ENCODE peak calls at places on chromosome 5, in five cellular contexts. C, N, Y, Z and V are unnamed samples.
A peak's percentile ranks its signal among the peaks of the same experiment; 100 is the strongest.

GRCh38 chr5:74916831-74917710 is 50.9 kb upstream of the FAM169A start:
- DNase-seq in C (no peak), N (no peak), Y (peak; percentile 74), Z (no peak), V (peak; percentile 30)

GRCh38 chr5:149210968-149211495 is 60.6 kb upstream of the AFAP1L1 start:
- DNase-seq in C (no peak), N (no peak), Y (no peak), Z (no peak), V (no peak)

GRCh38 chr5:137069358-137069757 is 429.8 kb downstream of the SPOCK1 start:
- DNase-seq in C (no peak), N (no peak), Y (no peak), Z (peak; percentile 48), V (no peak)

GRCh38 chr5:82349651-82350050 is 71.5 kb upstream of the RPS23 start:
- DNase-seq in C (peak; percentile 17), N (peak; percentile 72), Y (peak; percentile 57), Z (no peak), V (no peak)

GRCh38 chr5:42591026-42591425 is 165.6 kb upstream of the CCDC152 start:
- DNase-seq in C (no peak), N (no peak), Y (no peak), Z (no peak), V (no peak)

GRCh38 chr5:32038537-32038936 is 135.6 kb downstream of the GOLPH3 start:
- DNase-seq in C (no peak), N (no peak), Y (no peak), Z (no peak), V (no peak)

GRCh38 chr5:65034029-65034781 is 265.5 kb downstream of the CWC27 start:
- DNase-seq in C (no peak), N (no peak), Y (peak; percentile 93), Z (no peak), V (no peak)

GRCh38 chr5:979100-979817 is 29.3 kb upstream of the NKD2 start:
- DNase-seq in C (no peak), N (no peak), Y (no peak), Z (no peak), V (no peak)

GRCh38 chr5:62780230-62780629 is 201.6 kb downstream of the LRRC70 start:
- DNase-seq in C (no peak), N (no peak), Y (no peak), Z (no peak), V (no peak)

GRCh38 chr5:61598140-61598539 is 266.1 kb downstream of the ZSWIM6 start:
- DNase-seq in C (no peak), N (no peak), Y (peak; percentile 79), Z (no peak), V (no peak)

GRCh38 chr5:16671208-16671607 is 54.4 kb upstream of the RETREG1 start:
- DNase-seq in C (no peak), N (no peak), Y (no peak), Z (no peak), V (no peak)

GRCh38 chr5:136012041-136012804 is 16.6 kb upstream of the TGFBI start:
- DNase-seq in C (no peak), N (no peak), Y (no peak), Z (no peak), V (no peak)

GRCh38 chr5:417765-418559 is 25.0 kb upstream of the EXOC3 start:
- DNase-seq in C (no peak), N (no peak), Y (peak; percentile 73), Z (no peak), V (no peak)